ENCODE peak calls at places on chromosome 12, in five cellular contexts. One of them, this sample, is unnamed.

GRCh38 chr12:49138587-49138986 is 7.4 kb upstream of the TUBA1B start:
- DNase-seq in stimulated activated CD8-positive, alpha-beta memory T cell treated with anti-CD3 and anti-CD28 coated beads, Interleukin-4, amount 100 ng/mL, for 24 hours: no peak
- DNase-seq in HuH-7.5: no peak
- DNase-seq in fibroblast of mammary gland: no peak
- DNase-seq in aorta: no peak
- DNase-seq in this sample: no peak

GRCh38 chr12:106304001-106304421 is 1.5 kb downstream of the TCP11L2 start:
- DNase-seq in stimulated activated CD8-positive, alpha-beta memory T cell treated with anti-CD3 and anti-CD28 coated beads, Interleukin-4, amount 100 ng/mL, for 24 hours: no peak
- DNase-seq in HuH-7.5: no peak
- DNase-seq in fibroblast of mammary gland: peak
- DNase-seq in aorta: no peak
- DNase-seq in this sample: no peak

GRCh38 chr12:42129595-42130204 is 15.0 kb downstream of the GXYLT1 start:
- DNase-seq in stimulated activated CD8-positive, alpha-beta memory T cell treated with anti-CD3 and anti-CD28 coated beads, Interleukin-4, amount 100 ng/mL, for 24 hours: no peak
- DNase-seq in HuH-7.5: peak
- DNase-seq in fibroblast of mammary gland: peak
- DNase-seq in aorta: no peak
- DNase-seq in this sample: peak

GRCh38 chr12:100741084-100741711 is 53.4 kb upstream of the ANO4 start:
- DNase-seq in stimulated activated CD8-positive, alpha-beta memory T cell treated with anti-CD3 and anti-CD28 coated beads, Interleukin-4, amount 100 ng/mL, for 24 hours: no peak
- DNase-seq in HuH-7.5: no peak
- DNase-seq in fibroblast of mammary gland: peak
- DNase-seq in aorta: no peak
- DNase-seq in this sample: no peak

GRCh38 chr12:15688202-15688736 is 100.9 kb downstream of the EPS8 start:
- DNase-seq in stimulated activated CD8-positive, alpha-beta memory T cell treated with anti-CD3 and anti-CD28 coated beads, Interleukin-4, amount 100 ng/mL, for 24 hours: no peak
- DNase-seq in HuH-7.5: no peak
- DNase-seq in fibroblast of mammary gland: no peak
- DNase-seq in aorta: peak
- DNase-seq in this sample: peak

GRCh38 chr12:70180140-70180539 is 63.1 kb upstream of the CNOT2 start:
- DNase-seq in stimulated activated CD8-positive, alpha-beta memory T cell treated with anti-CD3 and anti-CD28 coated beads, Interleukin-4, amount 100 ng/mL, for 24 hours: no peak
- DNase-seq in HuH-7.5: no peak
- DNase-seq in fibroblast of mammary gland: no peak
- DNase-seq in aorta: no peak
- DNase-seq in this sample: no peak

GRCh38 chr12:48128800-48129199 is 9.6 kb downstream of the PFKM start:
- DNase-seq in stimulated activated CD8-positive, alpha-beta memory T cell treated with anti-CD3 and anti-CD28 coated beads, Interleukin-4, amount 100 ng/mL, for 24 hours: no peak
- DNase-seq in HuH-7.5: no peak
- DNase-seq in fibroblast of mammary gland: no peak
- DNase-seq in aorta: no peak
- DNase-seq in this sample: no peak

GRCh38 chr12:53754196-53754595 is 2.4 kb upstream of the CISTR start:
- DNase-seq in stimulated activated CD8-positive, alpha-beta memory T cell treated with anti-CD3 and anti-CD28 coated beads, Interleukin-4, amount 100 ng/mL, for 24 hours: no peak
- DNase-seq in HuH-7.5: no peak
- DNase-seq in fibroblast of mammary gland: no peak
- DNase-seq in aorta: no peak
- DNase-seq in this sample: peak

GRCh38 chr12:11927311-11927935 is 143.3 kb upstream of the BCL2L14 start:
- DNase-seq in stimulated activated CD8-positive, alpha-beta memory T cell treated with anti-CD3 and anti-CD28 coated beads, Interleukin-4, amount 100 ng/mL, for 24 hours: no peak
- DNase-seq in HuH-7.5: no peak
- DNase-seq in fibroblast of mammary gland: no peak
- DNase-seq in aorta: no peak
- DNase-seq in this sample: no peak

GRCh38 chr12:1916396-1917171 is 1.9 kb downstream of the CACNA2D4 start:
- DNase-seq in stimulated activated CD8-positive, alpha-beta memory T cell treated with anti-CD3 and anti-CD28 coated beads, Interleukin-4, amount 100 ng/mL, for 24 hours: no peak
- DNase-seq in HuH-7.5: no peak
- DNase-seq in fibroblast of mammary gland: no peak
- DNase-seq in aorta: peak
- DNase-seq in this sample: peak

GRCh38 chr12:131872154-131873046 is 22.0 kb upstream of the ULK1 start:
- DNase-seq in stimulated activated CD8-positive, alpha-beta memory T cell treated with anti-CD3 and anti-CD28 coated beads, Interleukin-4, amount 100 ng/mL, for 24 hours: no peak
- DNase-seq in HuH-7.5: no peak
- DNase-seq in fibroblast of mammary gland: peak
- DNase-seq in aorta: no peak
- DNase-seq in this sample: no peak

GRCh38 chr12:42725839-42726238 is 136.3 kb upstream of the PRICKLE1 start:
- DNase-seq in stimulated activated CD8-positive, alpha-beta memory T cell treated with anti-CD3 and anti-CD28 coated beads, Interleukin-4, amount 100 ng/mL, for 24 hours: no peak
- DNase-seq in HuH-7.5: no peak
- DNase-seq in fibroblast of mammary gland: peak
- DNase-seq in aorta: no peak
- DNase-seq in this sample: no peak

GRCh38 chr12:27505124-27505523 is 18.9 kb upstream of the PPFIBP1 start:
- DNase-seq in stimulated activated CD8-positive, alpha-beta memory T cell treated with anti-CD3 and anti-CD28 coated beads, Interleukin-4, amount 100 ng/mL, for 24 hours: no peak
- DNase-seq in HuH-7.5: no peak
- DNase-seq in fibroblast of mammary gland: peak
- DNase-seq in aorta: no peak
- DNase-seq in this sample: no peak

GRCh38 chr12:29455087-29455486 is 42.4 kb downstream of the OVCH1 start:
- DNase-seq in stimulated activated CD8-positive, alpha-beta memory T cell treated with anti-CD3 and anti-CD28 coated beads, Interleukin-4, amount 100 ng/mL, for 24 hours: no peak
- DNase-seq in HuH-7.5: no peak
- DNase-seq in fibroblast of mammary gland: no peak
- DNase-seq in aorta: no peak
- DNase-seq in this sample: no peak

GRCh38 chr12:2853626-2854025 is 3.2 kb downstream of the TEX52 start:
- DNase-seq in stimulated activated CD8-positive, alpha-beta memory T cell treated with anti-CD3 and anti-CD28 coated beads, Interleukin-4, amount 100 ng/mL, for 24 hours: peak
- DNase-seq in HuH-7.5: peak
- DNase-seq in fibroblast of mammary gland: peak
- DNase-seq in aorta: peak
- DNase-seq in this sample: peak

GRCh38 chr12:82554529-82554928 is 132.2 kb upstream of the TMTC2 start:
- DNase-seq in stimulated activated CD8-positive, alpha-beta memory T cell treated with anti-CD3 and anti-CD28 coated beads, Interleukin-4, amount 100 ng/mL, for 24 hours: no peak
- DNase-seq in HuH-7.5: no peak
- DNase-seq in fibroblast of mammary gland: no peak
- DNase-seq in aorta: no peak
- DNase-seq in this sample: no peak

GRCh38 chr12:118036672-118037411 is 20.3 kb downstream of the RFC5 start:
- DNase-seq in stimulated activated CD8-positive, alpha-beta memory T cell treated with anti-CD3 and anti-CD28 coated beads, Interleukin-4, amount 100 ng/mL, for 24 hours: no peak
- DNase-seq in HuH-7.5: no peak
- DNase-seq in fibroblast of mammary gland: no peak
- DNase-seq in aorta: no peak
- DNase-seq in this sample: no peak

GRCh38 chr12:6538420-6539275 is 4.3 kb downstream of the GAPDH start:
- DNase-seq in stimulated activated CD8-positive, alpha-beta memory T cell treated with anti-CD3 and anti-CD28 coated beads, Interleukin-4, amount 100 ng/mL, for 24 hours: no peak
- DNase-seq in HuH-7.5: no peak
- DNase-seq in fibroblast of mammary gland: peak
- DNase-seq in aorta: no peak
- DNase-seq in this sample: no peak

GRCh38 chr12:10212623-10213131 is at the start of gene GABARAPL1:
- DNase-seq in stimulated activated CD8-positive, alpha-beta memory T cell treated with anti-CD3 and anti-CD28 coated beads, Interleukin-4, amount 100 ng/mL, for 24 hours: peak
- DNase-seq in HuH-7.5: peak
- DNase-seq in fibroblast of mammary gland: peak
- DNase-seq in aorta: peak
- DNase-seq in this sample: peak

GRCh38 chr12:6840428-6841138 is at the start of gene GNB3:
- DNase-seq in stimulated activated CD8-positive, alpha-beta memory T cell treated with anti-CD3 and anti-CD28 coated beads, Interleukin-4, amount 100 ng/mL, for 24 hours: no peak
- DNase-seq in HuH-7.5: no peak
- DNase-seq in fibroblast of mammary gland: no peak
- DNase-seq in aorta: peak
- DNase-seq in this sample: no peak

GRCh38 chr12:48311313-48311712 is 39.4 kb downstream of the ZNF641 start:
- DNase-seq in stimulated activated CD8-positive, alpha-beta memory T cell treated with anti-CD3 and anti-CD28 coated beads, Interleukin-4, amount 100 ng/mL, for 24 hours: no peak
- DNase-seq in HuH-7.5: no peak
- DNase-seq in fibroblast of mammary gland: no peak
- DNase-seq in aorta: no peak
- DNase-seq in this sample: no peak

GRCh38 chr12:132019891-132020290 is 70.1 kb downstream of the EP400 start:
- DNase-seq in stimulated activated CD8-positive, alpha-beta memory T cell treated with anti-CD3 and anti-CD28 coated beads, Interleukin-4, amount 100 ng/mL, for 24 hours: no peak
- DNase-seq in HuH-7.5: no peak
- DNase-seq in fibroblast of mammary gland: no peak
- DNase-seq in aorta: no peak
- DNase-seq in this sample: peak

GRCh38 chr12:6285532-6286306 is 24.8 kb upstream of the PLEKHG6 start:
- DNase-seq in stimulated activated CD8-positive, alpha-beta memory T cell treated with anti-CD3 and anti-CD28 coated beads, Interleukin-4, amount 100 ng/mL, for 24 hours: no peak
- DNase-seq in HuH-7.5: no peak
- DNase-seq in fibroblast of mammary gland: peak
- DNase-seq in aorta: no peak
- DNase-seq in this sample: no peak

GRCh38 chr12:29691146-29691854 is 92.4 kb downstream of the TMTC1 start:
- DNase-seq in stimulated activated CD8-positive, alpha-beta memory T cell treated with anti-CD3 and anti-CD28 coated beads, Interleukin-4, amount 100 ng/mL, for 24 hours: no peak
- DNase-seq in HuH-7.5: no peak
- DNase-seq in fibroblast of mammary gland: no peak
- DNase-seq in aorta: no peak
- DNase-seq in this sample: no peak

GRCh38 chr12:3168775-3169221 is 91.6 kb downstream of the TSPAN9 start:
- DNase-seq in stimulated activated CD8-positive, alpha-beta memory T cell treated with anti-CD3 and anti-CD28 coated beads, Interleukin-4, amount 100 ng/mL, for 24 hours: peak
- DNase-seq in HuH-7.5: no peak
- DNase-seq in fibroblast of mammary gland: peak
- DNase-seq in aorta: no peak
- DNase-seq in this sample: no peak

GRCh38 chr12:104632724-104633181 is 176.0 kb downstream of the CHST11 start:
- DNase-seq in stimulated activated CD8-positive, alpha-beta memory T cell treated with anti-CD3 and anti-CD28 coated beads, Interleukin-4, amount 100 ng/mL, for 24 hours: no peak
- DNase-seq in HuH-7.5: no peak
- DNase-seq in fibroblast of mammary gland: peak
- DNase-seq in aorta: no peak
- DNase-seq in this sample: no peak

GRCh38 chr12:34393086-34393820 is 371.0 kb downstream of the ALG10 start:
- DNase-seq in stimulated activated CD8-positive, alpha-beta memory T cell treated with anti-CD3 and anti-CD28 coated beads, Interleukin-4, amount 100 ng/mL, for 24 hours: no peak
- DNase-seq in HuH-7.5: no peak
- DNase-seq in fibroblast of mammary gland: no peak
- DNase-seq in aorta: peak
- DNase-seq in this sample: peak

GRCh38 chr12:7806863-7807487 is 17.8 kb downstream of the NANOG start:
- DNase-seq in stimulated activated CD8-positive, alpha-beta memory T cell treated with anti-CD3 and anti-CD28 coated beads, Interleukin-4, amount 100 ng/mL, for 24 hours: peak
- DNase-seq in HuH-7.5: peak
- DNase-seq in fibroblast of mammary gland: peak
- DNase-seq in aorta: peak
- DNase-seq in this sample: peak

GRCh38 chr12:46657416-46658411 is 168.1 kb downstream of the SLC38A4 start:
- DNase-seq in stimulated activated CD8-positive, alpha-beta memory T cell treated with anti-CD3 and anti-CD28 coated beads, Interleukin-4, amount 100 ng/mL, for 24 hours: no peak
- DNase-seq in HuH-7.5: no peak
- DNase-seq in fibroblast of mammary gland: peak
- DNase-seq in aorta: no peak
- DNase-seq in this sample: no peak

GRCh38 chr12:24078318-24078765 is 128.9 kb upstream of the SOX5 start:
- DNase-seq in stimulated activated CD8-positive, alpha-beta memory T cell treated with anti-CD3 and anti-CD28 coated beads, Interleukin-4, amount 100 ng/mL, for 24 hours: no peak
- DNase-seq in HuH-7.5: no peak
- DNase-seq in fibroblast of mammary gland: peak
- DNase-seq in aorta: no peak
- DNase-seq in this sample: peak

GRCh38 chr12:570949-571794 is 92.1 kb downstream of the NINJ2 start:
- DNase-seq in stimulated activated CD8-positive, alpha-beta memory T cell treated with anti-CD3 and anti-CD28 coated beads, Interleukin-4, amount 100 ng/mL, for 24 hours: no peak
- DNase-seq in HuH-7.5: peak
- DNase-seq in fibroblast of mammary gland: peak
- DNase-seq in aorta: peak
- DNase-seq in this sample: peak

GRCh38 chr12:72313757-72314270 is 41.6 kb downstream of the TRHDE start:
- DNase-seq in stimulated activated CD8-positive, alpha-beta memory T cell treated with anti-CD3 and anti-CD28 coated beads, Interleukin-4, amount 100 ng/mL, for 24 hours: no peak
- DNase-seq in HuH-7.5: no peak
- DNase-seq in fibroblast of mammary gland: no peak
- DNase-seq in aorta: no peak
- DNase-seq in this sample: no peak

GRCh38 chr12:67034110-67034879 is 234.9 kb upstream of the CAND1 start:
- DNase-seq in stimulated activated CD8-positive, alpha-beta memory T cell treated with anti-CD3 and anti-CD28 coated beads, Interleukin-4, amount 100 ng/mL, for 24 hours: no peak
- DNase-seq in HuH-7.5: no peak
- DNase-seq in fibroblast of mammary gland: no peak
- DNase-seq in aorta: no peak
- DNase-seq in this sample: no peak